ENCODE peak calls at places on chromosomes 7 and 10, in four cellular contexts. H is AG08396; V is activated CD8-positive, alpha-beta memory T cell treated with anti-CD3 and anti-CD28 coated beads for 24 hours; F is T-cell. E is an unnamed sample.

GRCh38 chr7:105715528-105715927 is 134.2 kb upstream of the EFCAB10 start:
- DNase-seq in H (no peak), V (no peak), F (no peak), E (no peak)

GRCh38 chr10:127090135-127090534 is 106.3 kb downstream of the INSYN2A start:
- DNase-seq in H (no peak), V (no peak), F (no peak), E (peak)

GRCh38 chr7:155858521-155859061 is 46.3 kb upstream of the SHH start:
- DNase-seq in H (no peak), V (peak), F (no peak), E (no peak)

GRCh38 chr7:132574281-132574680 is 2.0 kb downstream of the PLXNA4 start:
- DNase-seq in H (no peak), V (no peak), F (no peak), E (no peak)

GRCh38 chr10:62811159-62811875 is 4.8 kb downstream of the EGR2 start:
- DNase-seq in H (no peak), V (peak), F (no peak), E (no peak)

GRCh38 chr10:34899161-34899560 is 84.1 kb upstream of the PARD3 start:
- DNase-seq in H (no peak), V (no peak), F (no peak), E (no peak)

GRCh38 chr10:62230344-62231138 is 38.1 kb downstream of the RTKN2 start:
- DNase-seq in H (no peak), V (no peak), F (no peak), E (no peak)

GRCh38 chr10:8059191-8059936 is 4.9 kb downstream of the GATA3 start:
- DNase-seq in H (no peak), V (no peak), F (no peak), E (no peak)

GRCh38 chr10:58457761-58458616 is 54.7 kb upstream of the BICC1 start:
- DNase-seq in H (peak), V (no peak), F (no peak), E (no peak)

GRCh38 chr10:20988357-20988983 is 91.4 kb upstream of the NEBL start:
- DNase-seq in H (no peak), V (no peak), F (no peak), E (no peak)

GRCh38 chr10:21978191-21978862 is 25.2 kb downstream of the DNAJC1 start:
- DNase-seq in H (no peak), V (no peak), F (no peak), E (peak)

GRCh38 chr10:79356104-79356503 is 8.8 kb downstream of the PPIF start:
- DNase-seq in H (no peak), V (no peak), F (no peak), E (no peak)

GRCh38 chr10:130656582-130657133 is 520.5 kb downstream of the GLRX3 start:
- DNase-seq in H (no peak), V (no peak), F (no peak), E (no peak)

GRCh38 chr10:129963076-129963830 is 821 bp downstream of the EBF3 start:
- DNase-seq in H (no peak), V (peak), F (no peak), E (peak)

GRCh38 chr10:47421057-47421952 is 37.2 kb upstream of the ZNF488 start:
- DNase-seq in H (peak), V (no peak), F (no peak), E (no peak)

GRCh38 chr7:38628630-38629385 is 2.4 kb downstream of the AMPH start:
- DNase-seq in H (no peak), V (no peak), F (no peak), E (no peak)

GRCh38 chr10:124737221-124737620 is 7.0 kb downstream of the FAM53B start:
- DNase-seq in H (no peak), V (no peak), F (no peak), E (no peak)

GRCh38 chr10:13823046-13823711 is 236.4 kb downstream of the PRPF18 start:
- DNase-seq in H (no peak), V (no peak), F (no peak), E (no peak)

GRCh38 chr7:28708458-28708951 is 249.6 kb downstream of the TRIL start:
- DNase-seq in H (no peak), V (no peak), F (no peak), E (peak)

GRCh38 chr7:123643495-123644428 is 11.9 kb upstream of the LMOD2 start:
- DNase-seq in H (peak), V (no peak), F (no peak), E (peak)

GRCh38 chr10:29448125-29448524 is 159.3 kb downstream of the LYZL1 start:
- DNase-seq in H (no peak), V (no peak), F (no peak), E (no peak)

GRCh38 chr7:71389976-71390375 is 258.0 kb downstream of the GALNT17 start:
- DNase-seq in H (no peak), V (no peak), F (no peak), E (peak)

GRCh38 chr10:28879875-28880381 is 202.6 kb downstream of the BAMBI start:
- DNase-seq in H (no peak), V (no peak), F (no peak), E (no peak)

GRCh38 chr7:50207682-50208255 is 96.7 kb upstream of the IKZF1 start:
- DNase-seq in H (no peak), V (no peak), F (no peak), E (no peak)

GRCh38 chr7:139078399-139078798 is 31.1 kb downstream of the ZC3HAV1 start:
- DNase-seq in H (no peak), V (no peak), F (no peak), E (no peak)

GRCh38 chr10:61332506-61332905 is 120.7 kb downstream of the TMEM26 start:
- DNase-seq in H (no peak), V (no peak), F (no peak), E (no peak)

GRCh38 chr7:87220734-87221215 is 1.2 kb upstream of the TMEM243 start:
- DNase-seq in H (peak), V (no peak), F (no peak), E (peak)

GRCh38 chr7:155208681-155209477 is 88.8 kb upstream of the INSIG1 start:
- DNase-seq in H (no peak), V (no peak), F (no peak), E (no peak)

GRCh38 chr10:5970066-5970465 is 7.3 kb downstream of the IL15RA start:
- DNase-seq in H (no peak), V (no peak), F (no peak), E (no peak)

GRCh38 chr7:67387851-67388250 is 391.2 kb downstream of the TYW1 start:
- DNase-seq in H (no peak), V (no peak), F (no peak), E (no peak)

GRCh38 chr7:23469150-23469960 is 936 bp downstream of the IGF2BP3 start:
- DNase-seq in H (no peak), V (peak), F (no peak), E (peak)

GRCh38 chr10:116593139-116593740 is 2.5 kb downstream of the PNLIPRP1 start:
- DNase-seq in H (no peak), V (no peak), F (no peak), E (no peak)

GRCh38 chr7:356087-356486 is 66.1 kb downstream of the FOXL3 start:
- DNase-seq in H (no peak), V (no peak), F (no peak), E (no peak)

GRCh38 chr7:29112721-29113120 is 33.6 kb downstream of the CPVL start:
- DNase-seq in H (no peak), V (no peak), F (no peak), E (no peak)

GRCh38 chr10:20890491-20891337 is 6.4 kb downstream of the NEBL start:
- DNase-seq in H (no peak), V (no peak), F (no peak), E (peak)

GRCh38 chr10:89440262-89440661 is 25.9 kb downstream of the IFIT5 start:
- DNase-seq in H (no peak), V (no peak), F (no peak), E (no peak)

GRCh38 chr7:69399038-69399800 is 199.1 kb upstream of the AUTS2 start:
- DNase-seq in H (peak), V (no peak), F (no peak), E (peak)

E was measured in mesendoderm.